ENCODE peak calls at places on chromosomes 3 and 15, in six cellular contexts. One of them, this sample, is unnamed.
A peak's percentile ranks its signal among the peaks of the same experiment; 100 is the strongest.

GRCh38 chr3:87333393-87333892 is 57.1 kb upstream of the POU1F1 start:
- DNase-seq in H9: no peak
- DNase-seq in neuronal stem cell: no peak
- DNase-seq in mesenchymal stem cell: peak; percentile 60
- DNase-seq in IMR-90: peak; percentile 80
- DNase-seq in H1: no peak
- DNase-seq in this sample: peak; percentile 21

GRCh38 chr15:38002883-38003477 is 68.5 kb downstream of the TMCO5A start:
- DNase-seq in H9: peak; percentile 79
- DNase-seq in neuronal stem cell: peak; percentile 26
- DNase-seq in mesenchymal stem cell: peak; percentile 81
- DNase-seq in IMR-90: peak; percentile 84
- DNase-seq in H1: peak; percentile 27
- DNase-seq in this sample: peak; percentile 69

GRCh38 chr3:157081681-157082210 is 78.2 kb downstream of the CCNL1 start:
- DNase-seq in H9: peak; percentile 96
- DNase-seq in neuronal stem cell: peak; percentile 96
- DNase-seq in mesenchymal stem cell: peak; percentile 97
- DNase-seq in IMR-90: peak; percentile 94
- DNase-seq in H1: peak; percentile 86
- DNase-seq in this sample: peak; percentile 90

GRCh38 chr3:11668243-11669232 is 24.8 kb upstream of the VGLL4 start:
- DNase-seq in H9: no peak
- DNase-seq in neuronal stem cell: no peak
- DNase-seq in mesenchymal stem cell: no peak
- DNase-seq in IMR-90: peak; percentile 30
- DNase-seq in H1: no peak
- DNase-seq in this sample: peak; percentile 47

GRCh38 chr3:188646592-188646991 is 492.6 kb downstream of the LPP start:
- DNase-seq in H9: no peak
- DNase-seq in neuronal stem cell: no peak
- DNase-seq in mesenchymal stem cell: peak; percentile 59
- DNase-seq in IMR-90: peak; percentile 26
- DNase-seq in H1: no peak
- DNase-seq in this sample: peak; percentile 28

GRCh38 chr15:51846463-51847230 is 17.2 kb downstream of the TMOD3 start:
- DNase-seq in H9: no peak
- DNase-seq in neuronal stem cell: no peak
- DNase-seq in mesenchymal stem cell: peak; percentile 80
- DNase-seq in IMR-90: peak; percentile 62
- DNase-seq in H1: no peak
- DNase-seq in this sample: peak; percentile 36

GRCh38 chr3:23405081-23405480 is 202.0 kb downstream of the UBE2E2 start:
- DNase-seq in H9: no peak
- DNase-seq in neuronal stem cell: no peak
- DNase-seq in mesenchymal stem cell: no peak
- DNase-seq in IMR-90: no peak
- DNase-seq in H1: no peak
- DNase-seq in this sample: peak; percentile 16

GRCh38 chr3:11717768-11718581 is 74.3 kb upstream of the VGLL4 start:
- DNase-seq in H9: no peak
- DNase-seq in neuronal stem cell: no peak
- DNase-seq in mesenchymal stem cell: peak; percentile 78
- DNase-seq in IMR-90: peak; percentile 46
- DNase-seq in H1: no peak
- DNase-seq in this sample: peak; percentile 59

GRCh38 chr15:65935391-65935790 is 66.1 kb downstream of the RAB11A start:
- DNase-seq in H9: no peak
- DNase-seq in neuronal stem cell: no peak
- DNase-seq in mesenchymal stem cell: no peak
- DNase-seq in IMR-90: no peak
- DNase-seq in H1: no peak
- DNase-seq in this sample: no peak

GRCh38 chr3:182117583-182117982 is 405.9 kb downstream of the SOX2 start:
- DNase-seq in H9: no peak
- DNase-seq in neuronal stem cell: no peak
- DNase-seq in mesenchymal stem cell: no peak
- DNase-seq in IMR-90: no peak
- DNase-seq in H1: no peak
- DNase-seq in this sample: no peak

GRCh38 chr3:142645236-142645793 is 49.1 kb downstream of the PLS1 start:
- DNase-seq in H9: no peak
- DNase-seq in neuronal stem cell: no peak
- DNase-seq in mesenchymal stem cell: peak; percentile 44
- DNase-seq in IMR-90: peak; percentile 35
- DNase-seq in H1: no peak
- DNase-seq in this sample: no peak

GRCh38 chr15:91769919-91770318 is 83.6 kb upstream of the SLCO3A1 start:
- DNase-seq in H9: no peak
- DNase-seq in neuronal stem cell: no peak
- DNase-seq in mesenchymal stem cell: no peak
- DNase-seq in IMR-90: no peak
- DNase-seq in H1: no peak
- DNase-seq in this sample: no peak

GRCh38 chr3:127679534-127680145 is 6.9 kb downstream of the ABTB1 start:
- DNase-seq in H9: peak; percentile 63
- DNase-seq in neuronal stem cell: no peak
- DNase-seq in mesenchymal stem cell: no peak
- DNase-seq in IMR-90: no peak
- DNase-seq in H1: no peak
- DNase-seq in this sample: no peak

GRCh38 chr3:182651461-182651860 is 141.8 kb upstream of the ATP11B start:
- DNase-seq in H9: no peak
- DNase-seq in neuronal stem cell: no peak
- DNase-seq in mesenchymal stem cell: no peak
- DNase-seq in IMR-90: no peak
- DNase-seq in H1: no peak
- DNase-seq in this sample: no peak

GRCh38 chr3:183698760-183699159 is 1.2 kb downstream of the YEATS2 start:
- DNase-seq in H9: no peak
- DNase-seq in neuronal stem cell: no peak
- DNase-seq in mesenchymal stem cell: peak; percentile 38
- DNase-seq in IMR-90: peak; percentile 33
- DNase-seq in H1: no peak
- DNase-seq in this sample: no peak

GRCh38 chr3:45607790-45608189 is 13.2 kb downstream of the LIMD1 start:
- DNase-seq in H9: no peak
- DNase-seq in neuronal stem cell: no peak
- DNase-seq in mesenchymal stem cell: peak; percentile 37
- DNase-seq in IMR-90: peak; percentile 71
- DNase-seq in H1: no peak
- DNase-seq in this sample: no peak

GRCh38 chr15:99446565-99447496 is 119.0 kb upstream of the MEF2A start:
- DNase-seq in H9: peak; percentile 38
- DNase-seq in neuronal stem cell: no peak
- DNase-seq in mesenchymal stem cell: no peak
- DNase-seq in IMR-90: no peak
- DNase-seq in H1: no peak
- DNase-seq in this sample: no peak

GRCh38 chr3:87088984-87089841 is 98.3 kb upstream of the VGLL3 start:
- DNase-seq in H9: peak; percentile 38
- DNase-seq in neuronal stem cell: no peak
- DNase-seq in mesenchymal stem cell: no peak
- DNase-seq in IMR-90: peak; percentile 71
- DNase-seq in H1: no peak
- DNase-seq in this sample: peak; percentile 8

GRCh38 chr15:55768670-55769185 is 25.8 kb upstream of the PRTG start:
- DNase-seq in H9: no peak
- DNase-seq in neuronal stem cell: peak; percentile 48
- DNase-seq in mesenchymal stem cell: no peak
- DNase-seq in IMR-90: no peak
- DNase-seq in H1: no peak
- DNase-seq in this sample: peak; percentile 92

GRCh38 chr15:81914734-81915234 is 131.0 kb downstream of the MEX3B start:
- DNase-seq in H9: no peak
- DNase-seq in neuronal stem cell: no peak
- DNase-seq in mesenchymal stem cell: no peak
- DNase-seq in IMR-90: no peak
- DNase-seq in H1: no peak
- DNase-seq in this sample: no peak

GRCh38 chr15:65985387-65985786 is 116.1 kb downstream of the RAB11A start:
- DNase-seq in H9: no peak
- DNase-seq in neuronal stem cell: no peak
- DNase-seq in mesenchymal stem cell: no peak
- DNase-seq in IMR-90: no peak
- DNase-seq in H1: no peak
- DNase-seq in this sample: no peak

DNA sequence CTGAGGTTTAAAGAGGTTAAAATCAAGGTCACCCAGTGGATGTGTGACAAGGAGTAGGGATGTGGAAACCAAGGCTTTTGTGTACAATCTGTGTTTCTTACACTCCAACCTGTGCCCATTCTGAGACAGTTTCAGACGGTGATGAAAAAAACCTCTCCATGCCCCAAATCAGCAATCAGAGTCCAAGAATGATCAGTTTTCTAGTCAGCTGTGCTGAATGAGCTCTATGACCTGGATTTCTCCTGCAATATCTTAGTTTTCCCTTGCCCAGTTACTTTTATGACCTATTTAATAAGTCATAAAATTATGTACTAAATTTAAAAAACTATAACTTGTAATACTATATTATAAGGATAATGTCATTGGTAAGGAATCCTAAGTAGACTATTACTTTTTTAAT is 37.5 kb upstream of the CBLB start:
- DNase-seq in H9: no peak
- DNase-seq in neuronal stem cell: no peak
- DNase-seq in mesenchymal stem cell: no peak
- DNase-seq in IMR-90: no peak
- DNase-seq in H1: no peak
- DNase-seq in this sample: no peak
- H4K91ac ChIP-seq in H9: no peak overlapping the region
- H4K91ac ChIP-seq in neuronal stem cell: no peak overlapping the region
- H4K91ac ChIP-seq in mesenchymal stem cell: no peak overlapping the region
- H4K91ac ChIP-seq in IMR-90: no peak overlapping the region
- H4K91ac ChIP-seq in H1: no peak overlapping the region
- H4K91ac ChIP-seq in this sample: no peak overlapping the region

GRCh38 chr3:177589921-177590336 is 392.6 kb upstream of the TBL1XR1 start:
- DNase-seq in H9: no peak
- DNase-seq in neuronal stem cell: peak; percentile 45
- DNase-seq in mesenchymal stem cell: peak; percentile 37
- DNase-seq in IMR-90: peak; percentile 93
- DNase-seq in H1: no peak
- DNase-seq in this sample: no peak

GRCh38 chr3:177591371-177591770 is 394.1 kb upstream of the TBL1XR1 start:
- DNase-seq in H9: no peak
- DNase-seq in neuronal stem cell: no peak
- DNase-seq in mesenchymal stem cell: no peak
- DNase-seq in IMR-90: no peak
- DNase-seq in H1: no peak
- DNase-seq in this sample: peak; percentile 31

GRCh38 chr3:177594096-177594495 is 396.8 kb upstream of the TBL1XR1 start:
- DNase-seq in H9: no peak
- DNase-seq in neuronal stem cell: no peak
- DNase-seq in mesenchymal stem cell: no peak
- DNase-seq in IMR-90: no peak
- DNase-seq in H1: no peak
- DNase-seq in this sample: no peak

GRCh38 chr3:177589041-177589650 is 391.9 kb upstream of the TBL1XR1 start:
- DNase-seq in H9: no peak
- DNase-seq in neuronal stem cell: no peak
- DNase-seq in mesenchymal stem cell: no peak
- DNase-seq in IMR-90: no peak
- DNase-seq in H1: no peak
- DNase-seq in this sample: no peak

DNA sequence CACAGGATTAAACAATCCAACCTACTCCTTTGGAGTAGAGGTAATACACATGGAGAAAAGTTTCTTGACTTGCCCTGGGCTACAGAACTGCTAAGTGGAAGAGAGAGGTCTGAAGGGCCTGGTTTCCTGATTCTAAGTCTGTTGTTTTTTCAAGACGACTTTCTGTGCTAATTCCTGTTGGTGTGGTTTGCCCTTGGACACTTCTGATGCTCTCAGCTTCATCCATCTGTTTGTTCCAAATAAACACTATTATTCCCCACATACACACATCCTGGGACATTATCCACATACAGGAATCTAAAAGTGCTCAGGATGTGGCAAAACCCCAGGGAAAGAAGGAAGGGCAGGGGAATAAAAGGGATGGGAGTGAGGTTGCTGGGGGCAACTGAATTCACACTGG is 393.5 kb upstream of the TBL1XR1 start:
- DNase-seq in H9: no peak
- DNase-seq in neuronal stem cell: no peak
- DNase-seq in mesenchymal stem cell: peak; percentile 68
- DNase-seq in IMR-90: no peak
- DNase-seq in H1: no peak
- DNase-seq in this sample: no peak
- H3K27ac ChIP-seq in H9: no peak overlapping the region
- H3K27ac ChIP-seq in neuronal stem cell: no peak overlapping the region
- H3K27ac ChIP-seq in mesenchymal stem cell: no peak overlapping the region
- H3K27ac ChIP-seq in IMR-90: no peak overlapping the region
- H3K27ac ChIP-seq in H1: no peak overlapping the region
- H3K27ac ChIP-seq in this sample: peak overlapping the region; percentile 59

DNA sequence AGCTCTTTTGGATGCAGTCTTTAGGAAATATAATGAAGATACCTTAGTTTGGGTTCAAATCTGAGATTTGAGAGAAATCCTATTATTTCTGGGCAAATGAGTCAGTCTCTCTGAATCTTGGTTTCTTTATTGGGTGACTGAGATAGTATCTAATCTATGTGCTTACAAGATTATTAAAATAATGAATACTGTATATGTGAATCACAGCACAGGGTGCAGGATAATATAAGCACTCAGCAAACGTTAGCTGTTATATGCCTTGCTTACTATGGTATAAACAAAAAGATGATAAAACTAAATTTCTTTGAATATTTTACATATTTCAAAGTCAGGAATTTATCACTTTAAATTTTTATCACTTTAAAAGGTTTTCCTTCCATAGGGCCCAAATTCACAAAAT is 29.6 kb downstream of the FGF7 start:
- DNase-seq in H9: no peak
- DNase-seq in neuronal stem cell: no peak
- DNase-seq in mesenchymal stem cell: no peak
- DNase-seq in IMR-90: peak; percentile 43
- DNase-seq in H1: no peak
- DNase-seq in this sample: no peak
- H3K4me2 ChIP-seq in H9: no peak overlapping the region
- H3K4me2 ChIP-seq in neuronal stem cell: no peak overlapping the region
- H3K4me2 ChIP-seq in mesenchymal stem cell: no peak overlapping the region
- H3K4me2 ChIP-seq in IMR-90: no peak overlapping the region
- H3K4me2 ChIP-seq in H1: no peak overlapping the region
- H3K4me2 ChIP-seq in this sample: no peak overlapping the region

GRCh38 chr15:70292511-70292760 is 194.7 kb upstream of the TLE3 start:
- DNase-seq in H9: no peak
- DNase-seq in neuronal stem cell: no peak
- DNase-seq in mesenchymal stem cell: no peak
- DNase-seq in IMR-90: no peak
- DNase-seq in H1: no peak
- DNase-seq in this sample: no peak

GRCh38 chr15:70291295-70291694 is 193.6 kb upstream of the TLE3 start:
- DNase-seq in H9: no peak
- DNase-seq in neuronal stem cell: no peak
- DNase-seq in mesenchymal stem cell: no peak
- DNase-seq in IMR-90: no peak
- DNase-seq in H1: no peak
- DNase-seq in this sample: peak; percentile 37

GRCh38 chr15:70291696-70292510 is 194.2 kb upstream of the TLE3 start:
- DNase-seq in H9: no peak
- DNase-seq in neuronal stem cell: no peak
- DNase-seq in mesenchymal stem cell: no peak
- DNase-seq in IMR-90: no peak
- DNase-seq in H1: no peak
- DNase-seq in this sample: peak; percentile 57

GRCh38 chr15:70289191-70289955 is 191.7 kb upstream of the TLE3 start:
- DNase-seq in H9: no peak
- DNase-seq in neuronal stem cell: no peak
- DNase-seq in mesenchymal stem cell: no peak
- DNase-seq in IMR-90: no peak
- DNase-seq in H1: no peak
- DNase-seq in this sample: peak; percentile 98

GRCh38 chr15:70290708-70291107 is 193.0 kb upstream of the TLE3 start:
- DNase-seq in H9: no peak
- DNase-seq in neuronal stem cell: no peak
- DNase-seq in mesenchymal stem cell: no peak
- DNase-seq in IMR-90: no peak
- DNase-seq in H1: no peak
- DNase-seq in this sample: peak; percentile 21
- H4K91ac ChIP-seq in H9: no peak overlapping the region
- H4K91ac ChIP-seq in neuronal stem cell: no peak overlapping the region
- H4K91ac ChIP-seq in mesenchymal stem cell: no peak overlapping the region
- H4K91ac ChIP-seq in IMR-90: no peak overlapping the region
- H4K91ac ChIP-seq in H1: no peak overlapping the region
- H4K91ac ChIP-seq in this sample: peak overlapping the region; percentile 95

This sample was measured in trophoblast cell.